ENCODE peak calls at places on chromosomes 2 and 18, in four cellular contexts. R is hepatocyte, C is A549, J is tibial artery. S is an unnamed sample.
A peak's percentile ranks its signal among the peaks of the same experiment; 100 is the strongest.

GRCh38 chr2:172639823-172640222 is 83.9 kb downstream of the PDK1 start:
- DNase-seq in R (no peak), C (no peak), J (no peak), S (no peak)

GRCh38 chr18:77487951-77488740 is 238.5 kb downstream of the GALR1 start:
- DNase-seq in R (no peak), C (no peak), J (no peak), S (no peak)

GRCh38 chr2:44533508-44533907 is 171.8 kb downstream of the CAMKMT start:
- DNase-seq in R (no peak), C (no peak), J (no peak), S (no peak)

GRCh38 chr2:38224181-38224580 is 148.2 kb upstream of the CYP1B1 start:
- DNase-seq in R (no peak), C (no peak), J (no peak), S (no peak)

GRCh38 chr2:201813996-201814845 is 7.9 kb downstream of the CDK15 start:
- DNase-seq in R (peak; percentile 24), C (no peak), J (no peak), S (no peak)

GRCh38 chr2:101479810-101480209 is 4.9 kb upstream of the RFX8 start:
- DNase-seq in R (no peak), C (no peak), J (no peak), S (no peak)

GRCh38 chr2:17864676-17865075 is 13.8 kb upstream of the KCNS3 start:
- DNase-seq in R (no peak), C (no peak), J (no peak), S (no peak)

GRCh38 chr2:183996825-183997823 is 601.2 kb upstream of the ZNF804A start:
- DNase-seq in R (peak; percentile 38), C (no peak), J (no peak), S (no peak)

GRCh38 chr18:21851327-21851961 is 110.9 kb downstream of the MIB1 start:
- DNase-seq in R (peak; percentile 10), C (no peak), J (no peak), S (no peak)

GRCh38 chr2:83782122-83782521 is 677.0 kb downstream of the SUCLG1 start:
- DNase-seq in R (no peak), C (no peak), J (no peak), S (no peak)

GRCh38 chr2:186702499-186702898 is 8.6 kb downstream of the FAM171B start:
- DNase-seq in R (no peak), C (no peak), J (no peak), S (no peak)

GRCh38 chr2:223306371-223306770 is 254.4 kb downstream of the KCNE4 start:
- DNase-seq in R (no peak), C (no peak), J (no peak), S (no peak)

GRCh38 chr2:204315236-204315662 is 230.0 kb upstream of the PARD3B start:
- DNase-seq in R (no peak), C (no peak), J (no peak), S (no peak)

GRCh38 chr2:48694143-48694542 is 61.4 kb downstream of the LHCGR start:
- DNase-seq in R (no peak), C (no peak), J (no peak), S (no peak)

GRCh38 chr2:84077504-84077903 is 381.6 kb downstream of the SUCLG1 start:
- DNase-seq in R (peak; percentile 48), C (no peak), J (no peak), S (no peak)

GRCh38 chr2:2800697-2801096 is 469.6 kb upstream of the MYT1L start:
- DNase-seq in R (no peak), C (no peak), J (no peak), S (no peak)

GRCh38 chr2:69619725-69620124 is 23.8 kb downstream of the AAK1 start:
- DNase-seq in R (no peak), C (no peak), J (no peak), S (no peak)

GRCh38 chr2:201175971-201176570 is 6.9 kb upstream of the CASP10 start:
- DNase-seq in R (no peak), C (no peak), J (no peak), S (no peak)

GRCh38 chr2:29723255-29724001 is 198.0 kb downstream of the ALK start:
- DNase-seq in R (no peak), C (peak; percentile 10), J (no peak), S (no peak)

DNA sequence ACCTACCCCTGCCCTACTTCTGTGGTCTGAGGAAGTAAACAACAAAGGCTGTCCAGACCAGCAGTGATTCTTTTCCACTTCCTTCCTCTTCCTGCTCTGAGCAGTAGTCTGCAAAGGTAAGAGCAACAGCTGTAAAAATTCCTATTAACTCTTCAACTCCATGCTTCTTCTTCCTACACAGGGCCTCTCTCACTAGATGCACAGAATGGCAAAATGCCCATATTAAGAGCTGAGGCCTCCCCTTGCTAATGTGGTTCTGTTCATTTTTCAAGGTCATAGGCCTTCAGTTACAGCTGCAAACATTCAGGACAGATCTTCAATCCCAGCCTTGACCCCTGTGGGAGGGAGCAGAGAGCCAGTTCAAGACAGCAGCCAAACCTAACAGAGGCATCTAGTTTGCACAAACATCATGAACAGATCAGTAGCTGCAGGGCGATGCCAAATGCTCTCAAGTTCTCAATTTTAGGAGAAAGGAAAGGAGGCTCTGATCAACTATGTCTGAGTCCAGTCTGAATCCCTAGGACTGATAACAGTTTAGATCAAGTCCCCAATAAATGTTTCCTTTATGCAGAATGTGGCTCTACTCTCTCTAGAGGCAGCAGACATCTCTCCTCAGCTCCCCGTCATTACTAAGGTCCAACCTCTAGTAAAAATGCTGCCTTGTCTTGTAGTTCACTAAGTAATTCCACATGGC is 20.9 kb downstream of the SLC40A1 start:
- DNase-seq in R (no peak), C (no peak), J (no peak), S (no peak)
- H3K27ac ChIP-seq in R (peak overlapping the region; percentile 85), C (no peak overlapping the region), J (peak overlapping the region; percentile 79), S (peak overlapping the region; percentile 40)

DNA sequence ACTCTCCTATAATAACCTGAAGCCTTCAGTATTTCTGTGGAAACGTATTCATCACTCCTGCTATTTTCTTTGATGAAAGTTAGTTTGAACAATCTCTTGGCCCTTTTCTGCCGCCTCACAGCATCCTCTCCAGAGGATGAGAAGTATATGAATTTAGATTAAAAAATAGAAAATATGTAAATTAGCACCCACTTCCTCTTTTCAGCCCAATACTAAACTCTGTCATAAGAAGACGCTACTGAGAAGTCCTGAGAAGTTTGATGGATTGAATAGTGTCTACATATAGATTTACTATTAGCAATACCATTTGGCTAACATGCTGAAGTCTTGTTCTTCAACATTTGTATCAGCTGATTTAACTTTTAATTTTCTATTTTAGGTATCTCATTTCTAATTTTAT is 526.4 kb upstream of the SPHKAP start:
- DNase-seq in R (no peak), C (no peak), J (no peak), S (no peak)
- H3K27ac ChIP-seq in R (no peak overlapping the region), C (no peak overlapping the region), J (no peak overlapping the region), S (no peak overlapping the region)

DNA sequence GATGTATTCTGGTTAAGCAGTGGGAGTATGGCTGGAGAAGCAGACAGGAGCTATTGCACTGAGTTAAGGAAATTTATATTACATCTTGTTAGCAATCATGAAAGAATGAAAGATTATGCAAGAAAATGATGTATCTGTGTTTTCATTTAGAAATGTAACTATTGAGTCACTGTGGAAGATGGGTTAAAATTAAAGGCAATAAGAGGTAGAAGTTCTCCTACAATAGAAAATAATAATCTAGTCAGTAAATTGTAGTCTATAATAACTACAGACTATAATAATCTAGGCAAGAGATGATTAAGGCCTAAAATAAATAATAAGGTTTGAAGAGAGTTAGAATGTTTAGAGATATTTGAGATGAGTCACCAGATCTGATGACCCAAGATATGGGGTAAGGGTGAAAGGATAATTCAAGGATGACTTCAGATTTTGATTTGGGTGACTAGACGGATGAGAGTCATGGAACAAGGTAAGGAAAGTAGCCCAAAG is 371.9 kb upstream of the KCNH7 start:
- DNase-seq in R (no peak), C (no peak), J (no peak), S (no peak)
- H3K27ac ChIP-seq in R (no peak overlapping the region), C (peak overlapping the region; percentile 37), J (no peak overlapping the region), S (no peak overlapping the region)

GRCh38 chr2:28321426-28321825 is 71.2 kb upstream of the FOSL2 start:
- DNase-seq in R (no peak), C (no peak), J (no peak), S (no peak)
- H3K27ac ChIP-seq in R (no peak overlapping the region), C (no peak overlapping the region), J (peak overlapping the region; percentile 52), S (peak overlapping the region; percentile 28)

GRCh38 chr2:1708476-1709334 is 35.6 kb downstream of the PXDN start:
- DNase-seq in R (no peak), C (no peak), J (no peak), S (peak; percentile 75)

GRCh38 chr2:1709970-1710560 is 34.2 kb downstream of the PXDN start:
- DNase-seq in R (no peak), C (no peak), J (no peak), S (no peak)

GRCh38 chr2:1709335-1709605 is 35.0 kb downstream of the PXDN start:
- DNase-seq in R (no peak), C (no peak), J (no peak), S (no peak)

GRCh38 chr2:1705557-1706076 is 38.7 kb downstream of the PXDN start:
- DNase-seq in R (no peak), C (no peak), J (no peak), S (no peak)

GRCh38 chr2:1707771-1708351 is 36.5 kb downstream of the PXDN start:
- DNase-seq in R (peak; percentile 70), C (no peak), J (peak; percentile 57), S (peak; percentile 88)
- H3K27ac ChIP-seq in R (peak overlapping the region; percentile 76), C (no peak overlapping the region), J (peak overlapping the region; percentile 60), S (peak overlapping the region; percentile 79)

DNA sequence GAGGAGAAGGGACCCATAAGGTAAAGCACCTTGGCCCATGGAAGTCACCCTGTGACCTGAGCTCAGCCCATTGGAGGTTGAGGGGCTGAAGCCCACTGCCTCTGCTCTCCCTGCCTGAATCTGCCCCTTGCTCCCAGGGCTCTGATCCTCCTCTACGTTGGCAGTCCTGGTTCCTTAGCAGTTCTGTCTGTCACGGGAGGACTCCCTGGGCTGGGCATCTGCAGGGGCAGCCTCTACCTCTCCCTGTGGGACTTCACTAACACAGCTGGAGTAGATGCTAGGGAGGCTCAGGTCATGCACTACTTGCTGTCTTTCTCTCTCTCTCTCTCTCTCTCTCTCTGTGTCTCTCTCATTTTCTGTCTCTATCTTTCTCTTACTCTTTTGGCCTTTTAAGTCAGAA is 8.7 kb downstream of the GYPC start:
- DNase-seq in R (no peak), C (no peak), J (no peak), S (no peak)
- H3K27ac ChIP-seq in R (no peak overlapping the region), C (no peak overlapping the region), J (peak overlapping the region; percentile 35), S (no peak overlapping the region)

S was measured in coronary artery.